ENCODE peak calls at places on chromosomes 5 and 9, in nine cellular contexts. Z is endothelial cell, J is HepG2, A is progenitor cell of endocrine pancreas, Y is HFF-Myc, F is AG10803, D is fibroblast of mammary gland, M is heart left ventricle, B is DND-41. S is an unnamed sample.

GRCh38 chr9:33202552-33203300 is 35.6 kb upstream of the B4GALT1 start:
- DNase-seq in B (peak), M (peak), A (no peak), Y (peak), Z (no peak), J (no peak), F (peak), D (peak), S (peak)

GRCh38 chr9:122320346-122320995 is 50.4 kb upstream of the PTGS1 start:
- DNase-seq in B (no peak), Z (no peak), D (no peak), M (no peak), F (no peak), A (no peak), Y (no peak), J (no peak), S (no peak)

GRCh38 chr9:36827593-36827992 is 206.5 kb downstream of the PAX5 start:
- DNase-seq in B (no peak), Z (no peak), D (no peak), F (no peak), J (no peak), M (no peak), Y (no peak), A (no peak), S (no peak)

GRCh38 chr9:107942870-107943269 is 453.3 kb upstream of the KLF4 start:
- DNase-seq in Y (no peak), D (peak), F (no peak), B (no peak), J (no peak), Z (no peak), A (no peak), M (no peak), S (no peak)

GRCh38 chr5:74659172-74659571 is 18.6 kb upstream of the ENC1 start:
- DNase-seq in D (no peak), F (no peak), M (no peak), B (no peak), Z (no peak), A (no peak), Y (no peak), J (no peak), S (no peak)

GRCh38 chr5:160479926-160480325 is 58.3 kb downstream of the PTTG1 start:
- DNase-seq in A (no peak), B (no peak), D (peak), Y (no peak), J (no peak), Z (no peak), M (no peak), F (peak), S (no peak)

GRCh38 chr5:610744-611730 is 1.1 kb upstream of the CEP72 start:
- DNase-seq in A (no peak), B (no peak), Z (no peak), M (no peak), D (no peak), Y (no peak), J (no peak), F (no peak), S (no peak)

GRCh38 chr9:117205806-117206205 is 209.1 kb downstream of the ASTN2 start:
- DNase-seq in Y (no peak), Z (no peak), J (no peak), A (no peak), M (no peak), B (no peak), F (no peak), D (no peak), S (no peak)

GRCh38 chr9:127196826-127197145 is 67.8 kb upstream of the GARNL3 start:
- DNase-seq in F (no peak), A (no peak), B (no peak), Z (no peak), J (no peak), M (no peak), Y (no peak), D (no peak), S (no peak)

GRCh38 chr5:86675311-86675710 is 57.6 kb downstream of the COX7C start:
- DNase-seq in Z (no peak), Y (no peak), B (no peak), M (no peak), D (no peak), J (no peak), A (no peak), F (no peak), S (no peak)

GRCh38 chr9:23342296-23342695 is 483.7 kb downstream of the ELAVL2 start:
- DNase-seq in F (no peak), Y (no peak), B (no peak), A (no peak), D (peak), M (no peak), Z (no peak), J (peak), S (no peak)

GRCh38 chr9:2623866-2624682 is 2.5 kb downstream of the VLDLR start:
- DNase-seq in J (no peak), D (no peak), M (no peak), A (no peak), Z (no peak), B (no peak), Y (no peak), F (no peak), S (no peak)

GRCh38 chr5:36934740-36935356 is 58.3 kb downstream of the NIPBL start:
- DNase-seq in M (no peak), Y (no peak), Z (no peak), A (no peak), F (no peak), J (no peak), B (no peak), D (peak), S (no peak)

GRCh38 chr5:139765409-139766217 is 30.0 kb upstream of the PSD2 start:
- DNase-seq in M (peak), B (peak), D (peak), Z (peak), J (peak), Y (no peak), F (peak), A (peak), S (peak)
- TF ChIP-seq CTCF in M (no peak), B (peak), D (peak), Z (peak), J (peak), Y (peak), F (peak), A (no peak), S (peak)

GRCh38 chr9:111872886-111873285 is 23.7 kb upstream of the UGCG start:
- DNase-seq in F (no peak), M (no peak), J (no peak), B (no peak), D (no peak), Y (no peak), Z (no peak), A (no peak), S (no peak)
- TF ChIP-seq CTCF in F (no peak), M (no peak), J (no peak), B (no peak), D (no peak), Y (no peak), Z (no peak), A (no peak), S (no peak)

DNA sequence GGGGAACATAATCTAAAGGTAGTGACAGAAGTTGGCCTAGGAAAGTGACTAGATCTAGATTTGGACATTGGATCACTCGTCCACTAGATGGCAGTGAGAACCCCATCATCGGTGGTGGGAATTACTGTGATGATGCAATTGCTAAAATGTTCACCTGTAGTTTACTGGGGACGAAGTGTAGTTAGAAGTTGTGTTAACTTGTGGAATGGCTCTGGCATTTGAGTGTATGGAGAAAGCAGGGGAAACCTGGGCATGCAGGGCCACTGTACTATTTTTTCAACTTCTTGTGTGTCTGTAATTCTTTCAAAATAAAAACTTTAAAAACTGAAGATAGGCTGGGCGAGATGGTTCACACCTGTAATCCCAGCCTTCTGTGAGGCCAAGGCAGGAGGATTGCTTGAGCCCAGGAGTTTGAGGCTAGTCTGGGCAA is 75.5 kb downstream of the PHAX start:
- DNase-seq in B (peak), Y (peak), F (peak), Z (peak), A (peak), D (peak), M (peak), J (peak), S (peak)
- TF ChIP-seq CTCF in B (peak), Y (peak), F (peak), Z (peak), A (peak), D (peak), M (peak), J (peak), S (peak)

GRCh38 chr9:9912459-9912858 is 700.3 kb downstream of the PTPRD start:
- DNase-seq in Z (no peak), B (no peak), F (no peak), Y (no peak), J (no peak), D (peak), M (no peak), A (no peak), S (peak)
- TF ChIP-seq CTCF in Z (peak), B (peak), F (no peak), Y (peak), J (no peak), D (peak), M (no peak), A (peak), S (peak)

GRCh38 chr5:132754947-132755346 is 7.7 kb downstream of the CCNI2 start:
- DNase-seq in Z (peak), A (no peak), J (peak), F (peak), D (peak), B (peak), M (no peak), Y (no peak), S (no peak)
- TF ChIP-seq CTCF in Z (no peak), A (peak), J (peak), F (peak), D (peak), B (peak), M (peak), Y (peak), S (peak)

GRCh38 chr9:28651050-28651722 is 1077.9 kb upstream of the C9orf72 start:
- DNase-seq in M (no peak), A (no peak), Y (no peak), J (no peak), F (no peak), B (no peak), Z (no peak), D (no peak), S (no peak)

GRCh38 chr9:28650327-28650726 is 1077.0 kb upstream of the C9orf72 start:
- DNase-seq in Z (no peak), B (no peak), M (no peak), D (no peak), A (no peak), Y (no peak), F (no peak), J (no peak), S (no peak)

GRCh38 chr9:28648723-28649122 is 1075.4 kb upstream of the C9orf72 start:
- DNase-seq in D (no peak), F (no peak), A (no peak), Y (no peak), M (no peak), B (no peak), J (peak), Z (no peak), S (no peak)
- TF ChIP-seq CTCF in D (no peak), F (no peak), A (peak), Y (no peak), M (no peak), B (peak), J (peak), Z (peak), S (no peak)

GRCh38 chr5:115169392-115170127 is at the start of gene TRIM36:
- DNase-seq in Y (peak), D (peak), Z (peak), J (peak), F (peak), B (no peak), A (peak), M (peak), S (peak)
- TF ChIP-seq CTCF in Y (peak), D (peak), Z (no peak), J (peak), F (no peak), B (no peak), A (peak), M (peak), S (peak)

DNA sequence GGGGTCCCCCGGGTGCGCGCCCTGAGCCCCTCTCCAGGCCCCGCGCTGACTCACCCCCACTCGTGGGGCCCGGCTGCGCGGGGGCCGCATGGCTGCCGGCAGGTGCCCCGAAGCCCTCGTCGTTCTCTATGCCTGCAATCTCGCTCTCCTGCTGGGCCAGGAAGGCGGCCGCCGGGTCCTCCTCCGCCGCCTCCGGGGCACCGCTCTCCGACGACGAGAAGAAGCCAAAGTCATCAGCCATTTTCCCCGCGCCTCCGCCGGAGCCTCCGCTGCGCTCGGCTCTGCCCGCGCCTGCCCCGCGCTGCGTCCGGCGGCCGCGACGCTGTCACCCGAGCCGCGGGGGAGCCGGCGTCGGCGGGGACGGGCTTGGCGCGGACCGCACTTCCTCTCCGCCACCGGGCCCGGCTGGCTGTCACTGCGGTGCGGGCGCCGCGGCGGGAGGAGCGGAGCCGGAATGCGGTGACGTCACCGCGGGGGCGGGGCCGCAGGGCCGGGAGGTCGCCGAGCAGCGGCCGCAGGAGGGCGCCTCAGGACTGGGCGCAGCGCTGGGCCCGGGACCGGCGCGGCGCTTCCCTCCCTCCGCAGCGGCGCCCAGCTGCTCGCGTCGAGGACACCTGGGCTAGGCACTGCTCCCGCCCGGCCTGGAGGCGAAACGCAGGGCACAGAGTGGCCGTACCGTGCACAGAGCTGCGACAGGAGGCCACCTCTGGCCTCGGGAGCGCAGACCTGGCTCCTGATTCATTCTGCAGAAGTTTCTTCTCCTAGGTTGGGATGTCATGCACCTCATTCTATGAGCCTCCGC is at the start of gene CLTB:
- DNase-seq in J (peak), B (peak), D (peak), M (peak), F (peak), Z (peak), A (peak), Y (no peak), S (peak)
- TF ChIP-seq CTCF in J (peak), B (peak), D (peak), M (peak), F (peak), Z (peak), A (peak), Y (peak), S (peak)